ENCODE peak calls at places on chromosomes 1 and 21, in seven cellular contexts. F is fibroblast of lung, B is kidney glomerular epithelial cell, P is AG08396, D is NT2/D1, A is KG1, U is cardiac fibroblast. X is an unnamed sample.

GRCh38 chr1:233945573-233945972 is 41.1 kb downstream of the SLC35F3 start:
- DNase-seq in F (no peak), B (peak), P (no peak), D (no peak), A (no peak), U (no peak), X (no peak)

GRCh38 chr1:171226757-171227370 is 21.4 kb upstream of the FMO1 start:
- DNase-seq in F (peak), B (peak), P (peak), D (peak), A (peak), U (peak), X (peak)

GRCh38 chr1:241482761-241483250 is 36.7 kb downstream of the FH start:
- DNase-seq in F (peak), B (peak), P (peak), D (no peak), A (no peak), U (peak), X (no peak)

GRCh38 chr21:17585875-17586450 is 26.7 kb downstream of the BTG3 start:
- DNase-seq in F (peak), B (peak), P (peak), D (peak), A (peak), U (peak), X (peak)

GRCh38 chr1:187516874-187517273 is 688.1 kb downstream of the PLA2G4A start:
- DNase-seq in F (no peak), B (no peak), P (no peak), D (no peak), A (no peak), U (no peak), X (no peak)

GRCh38 chr1:62131093-62131725 is 63.4 kb upstream of the L1TD1 start:
- DNase-seq in F (peak), B (peak), P (peak), D (peak), A (no peak), U (peak), X (peak)

GRCh38 chr21:41199588-41199987 is 31.6 kb downstream of the BACE2 start:
- DNase-seq in F (no peak), B (no peak), P (no peak), D (no peak), A (no peak), U (no peak), X (no peak)

GRCh38 chr1:92858564-92859399 is 26.9 kb downstream of the RPL5 start:
- DNase-seq in F (peak), B (peak), P (peak), D (peak), A (peak), U (peak), X (peak)

GRCh38 chr1:212470059-212470458 is 37.3 kb downstream of the NENF start:
- DNase-seq in F (peak), B (peak), P (peak), D (no peak), A (no peak), U (peak), X (peak)

GRCh38 chr1:115829947-115830346 is 11.0 kb downstream of the NHLH2 start:
- DNase-seq in F (no peak), B (no peak), P (no peak), D (no peak), A (no peak), U (no peak), X (no peak)

GRCh38 chr1:224929335-224930237 is at the start of gene DNAH14:
- DNase-seq in F (peak), B (peak), P (peak), D (peak), A (peak), U (peak), X (peak)

GRCh38 chr1:9150582-9151290 is 21.8 kb upstream of the GPR157 start:
- DNase-seq in F (peak), B (no peak), P (peak), D (no peak), A (no peak), U (peak), X (no peak)

GRCh38 chr21:25701529-25701928 is 33.2 kb downstream of the ATP5PF start:
- DNase-seq in F (no peak), B (no peak), P (no peak), D (no peak), A (no peak), U (no peak), X (no peak)

X was measured in NCI-H226.